ENCODE peak calls at places on chromosomes 11 and 22, in six cellular contexts. One of them, this sample, is unnamed.

GRCh38 chr11:57322881-57323467 is 1.8 kb downstream of the TNKS1BP1 start:
- DNase-seq in stimulated activated CD4-positive, alpha-beta T cell treated with anti-CD3 and anti-CD28 coated beads, Interleukin-12 subunit alpha, Interleukin-12 subunit beta, amount 100 ng/mL, for 4 hours: no peak
- DNase-seq in NCI-H345: no peak
- DNase-seq in IMR-90: no peak
- DNase-seq in T-helper 9 cell: no peak
- DNase-seq in HEK293T: no peak
- DNase-seq in this sample: peak

GRCh38 chr22:37514526-37515051 is 4.6 kb downstream of the CARD10 start:
- DNase-seq in stimulated activated CD4-positive, alpha-beta T cell treated with anti-CD3 and anti-CD28 coated beads, Interleukin-12 subunit alpha, Interleukin-12 subunit beta, amount 100 ng/mL, for 4 hours: no peak
- DNase-seq in NCI-H345: peak
- DNase-seq in IMR-90: no peak
- DNase-seq in T-helper 9 cell: no peak
- DNase-seq in HEK293T: no peak
- DNase-seq in this sample: no peak

GRCh38 chr11:95150977-95151684 is 61.5 kb downstream of the ENDOD1 start:
- DNase-seq in stimulated activated CD4-positive, alpha-beta T cell treated with anti-CD3 and anti-CD28 coated beads, Interleukin-12 subunit alpha, Interleukin-12 subunit beta, amount 100 ng/mL, for 4 hours: peak
- DNase-seq in NCI-H345: peak
- DNase-seq in IMR-90: peak
- DNase-seq in T-helper 9 cell: peak
- DNase-seq in HEK293T: peak
- DNase-seq in this sample: peak

GRCh38 chr22:45602004-45602733 is 69.5 kb upstream of the ATXN10 start:
- DNase-seq in stimulated activated CD4-positive, alpha-beta T cell treated with anti-CD3 and anti-CD28 coated beads, Interleukin-12 subunit alpha, Interleukin-12 subunit beta, amount 100 ng/mL, for 4 hours: no peak
- DNase-seq in NCI-H345: no peak
- DNase-seq in IMR-90: no peak
- DNase-seq in T-helper 9 cell: no peak
- DNase-seq in HEK293T: no peak
- DNase-seq in this sample: no peak

GRCh38 chr11:93279911-93280347 is 50.6 kb upstream of the DEUP1 start:
- DNase-seq in stimulated activated CD4-positive, alpha-beta T cell treated with anti-CD3 and anti-CD28 coated beads, Interleukin-12 subunit alpha, Interleukin-12 subunit beta, amount 100 ng/mL, for 4 hours: no peak
- DNase-seq in NCI-H345: peak
- DNase-seq in IMR-90: no peak
- DNase-seq in T-helper 9 cell: no peak
- DNase-seq in HEK293T: peak
- DNase-seq in this sample: no peak

GRCh38 chr11:36288442-36289225 is 590 bp downstream of the COMMD9 start:
- DNase-seq in stimulated activated CD4-positive, alpha-beta T cell treated with anti-CD3 and anti-CD28 coated beads, Interleukin-12 subunit alpha, Interleukin-12 subunit beta, amount 100 ng/mL, for 4 hours: no peak
- DNase-seq in NCI-H345: no peak
- DNase-seq in IMR-90: no peak
- DNase-seq in T-helper 9 cell: no peak
- DNase-seq in HEK293T: no peak
- DNase-seq in this sample: no peak

GRCh38 chr11:59199546-59200420 is 12.9 kb downstream of the MPEG1 start:
- DNase-seq in stimulated activated CD4-positive, alpha-beta T cell treated with anti-CD3 and anti-CD28 coated beads, Interleukin-12 subunit alpha, Interleukin-12 subunit beta, amount 100 ng/mL, for 4 hours: peak
- DNase-seq in NCI-H345: no peak
- DNase-seq in IMR-90: no peak
- DNase-seq in T-helper 9 cell: no peak
- DNase-seq in HEK293T: no peak
- DNase-seq in this sample: no peak

GRCh38 chr11:17978553-17979287 is 34.1 kb downstream of the SERGEF start:
- DNase-seq in stimulated activated CD4-positive, alpha-beta T cell treated with anti-CD3 and anti-CD28 coated beads, Interleukin-12 subunit alpha, Interleukin-12 subunit beta, amount 100 ng/mL, for 4 hours: no peak
- DNase-seq in NCI-H345: peak
- DNase-seq in IMR-90: peak
- DNase-seq in T-helper 9 cell: no peak
- DNase-seq in HEK293T: peak
- DNase-seq in this sample: peak

GRCh38 chr11:30504468-30504867 is 81.7 kb downstream of the MPPED2 start:
- DNase-seq in stimulated activated CD4-positive, alpha-beta T cell treated with anti-CD3 and anti-CD28 coated beads, Interleukin-12 subunit alpha, Interleukin-12 subunit beta, amount 100 ng/mL, for 4 hours: no peak
- DNase-seq in NCI-H345: no peak
- DNase-seq in IMR-90: no peak
- DNase-seq in T-helper 9 cell: no peak
- DNase-seq in HEK293T: no peak
- DNase-seq in this sample: no peak

GRCh38 chr11:122007611-122008071 is 108.4 kb downstream of the BLID start:
- DNase-seq in stimulated activated CD4-positive, alpha-beta T cell treated with anti-CD3 and anti-CD28 coated beads, Interleukin-12 subunit alpha, Interleukin-12 subunit beta, amount 100 ng/mL, for 4 hours: no peak
- DNase-seq in NCI-H345: no peak
- DNase-seq in IMR-90: peak
- DNase-seq in T-helper 9 cell: no peak
- DNase-seq in HEK293T: no peak
- DNase-seq in this sample: no peak

GRCh38 chr22:43925433-43926348 is 2.1 kb downstream of the PNPLA3 start:
- DNase-seq in stimulated activated CD4-positive, alpha-beta T cell treated with anti-CD3 and anti-CD28 coated beads, Interleukin-12 subunit alpha, Interleukin-12 subunit beta, amount 100 ng/mL, for 4 hours: no peak
- DNase-seq in NCI-H345: peak
- DNase-seq in IMR-90: no peak
- DNase-seq in T-helper 9 cell: no peak
- DNase-seq in HEK293T: no peak
- DNase-seq in this sample: peak

GRCh38 chr11:74713686-74714085 is 17.5 kb downstream of the CHRDL2 start:
- DNase-seq in stimulated activated CD4-positive, alpha-beta T cell treated with anti-CD3 and anti-CD28 coated beads, Interleukin-12 subunit alpha, Interleukin-12 subunit beta, amount 100 ng/mL, for 4 hours: no peak
- DNase-seq in NCI-H345: no peak
- DNase-seq in IMR-90: no peak
- DNase-seq in T-helper 9 cell: no peak
- DNase-seq in HEK293T: no peak
- DNase-seq in this sample: no peak

GRCh38 chr11:8341966-8342365 is 78.3 kb upstream of the LMO1 start:
- DNase-seq in stimulated activated CD4-positive, alpha-beta T cell treated with anti-CD3 and anti-CD28 coated beads, Interleukin-12 subunit alpha, Interleukin-12 subunit beta, amount 100 ng/mL, for 4 hours: no peak
- DNase-seq in NCI-H345: no peak
- DNase-seq in IMR-90: no peak
- DNase-seq in T-helper 9 cell: no peak
- DNase-seq in HEK293T: no peak
- DNase-seq in this sample: no peak

GRCh38 chr11:58625086-58625485 is 2.6 kb downstream of the CNTF start:
- DNase-seq in stimulated activated CD4-positive, alpha-beta T cell treated with anti-CD3 and anti-CD28 coated beads, Interleukin-12 subunit alpha, Interleukin-12 subunit beta, amount 100 ng/mL, for 4 hours: no peak
- DNase-seq in NCI-H345: no peak
- DNase-seq in IMR-90: peak
- DNase-seq in T-helper 9 cell: no peak
- DNase-seq in HEK293T: no peak
- DNase-seq in this sample: no peak

This sample was measured in T47D.